ENCODE peak calls at places on chromosomes 16 and 17, in nine cellular contexts. Q is GM06990; F is breast epithelium; X is fibroblast of lung; A is CD8-positive, alpha-beta T cell; T is stomach; W is mucosa of descending colon; J is cardiac muscle cell; L is pancreas. P is an unnamed sample.

GRCh38 chr17:58268774-58269556 is 11.8 kb downstream of the MPO start:
- DNase-seq in L (peak; percentile 30), J (no peak), Q (no peak), X (no peak), T (no peak), F (no peak), W (no peak), A (no peak), P (no peak)

GRCh38 chr16:569445-570254 is at the start of gene PIGQ:
- DNase-seq in A (peak; percentile 81), T (peak; percentile 64), L (peak; percentile 85), Q (peak; percentile 79), F (peak; percentile 69), W (peak; percentile 58), J (peak; percentile 69), X (peak; percentile 47), P (no peak)

GRCh38 chr17:67415291-67415690 is 38.2 kb downstream of the PITPNC1 start:
- DNase-seq in J (no peak), F (no peak), A (no peak), Q (no peak), W (no peak), T (no peak), X (no peak), L (no peak), P (no peak)

GRCh38 chr16:8716052-8716451 is 41.6 kb downstream of the ABAT start:
- DNase-seq in T (no peak), Q (no peak), L (no peak), W (no peak), J (no peak), X (no peak), F (no peak), A (no peak), P (no peak)

GRCh38 chr16:84084570-84085270 is 32.0 kb downstream of the MBTPS1 start:
- DNase-seq in A (peak; percentile 74), J (peak; percentile 72), X (peak; percentile 68), L (peak; percentile 68), F (peak; percentile 71), Q (peak; percentile 69), T (peak; percentile 76), W (peak; percentile 88), P (peak; percentile 18)

GRCh38 chr16:66093217-66093616 is 273.3 kb upstream of the CDH5 start:
- DNase-seq in T (no peak), W (no peak), J (peak; percentile 36), Q (no peak), X (peak; percentile 28), F (no peak), A (no peak), L (no peak), P (no peak)

GRCh38 chr17:74437702-74438101 is 5.8 kb downstream of the GPRC5C start:
- DNase-seq in Q (no peak), W (no peak), L (no peak), X (no peak), F (no peak), J (no peak), T (no peak), A (no peak), P (no peak)

GRCh38 chr17:83079340-83079747 is at the start of gene METRNL:
- DNase-seq in L (peak; percentile 93), T (peak; percentile 83), W (peak; percentile 87), Q (peak; percentile 43), X (peak; percentile 65), A (peak; percentile 78), F (peak; percentile 78), J (peak; percentile 79), P (no peak)

GRCh38 chr16:22370038-22370541 is 4.3 kb downstream of the CDR2 start:
- DNase-seq in L (no peak), T (no peak), A (no peak), J (peak; percentile 71), W (no peak), X (peak; percentile 88), Q (no peak), F (no peak), P (no peak)

GRCh38 chr17:6170349-6170748 is 100.2 kb downstream of the WSCD1 start:
- DNase-seq in F (no peak), A (no peak), Q (no peak), T (no peak), J (no peak), X (no peak), L (no peak), W (no peak), P (no peak)

GRCh38 chr17:61366076-61366714 is 33.4 kb upstream of the TBX2 start:
- DNase-seq in L (no peak), W (no peak), Q (no peak), F (no peak), J (no peak), A (no peak), X (no peak), T (no peak), P (no peak)

GRCh38 chr17:34547453-34548063 is 31.8 kb upstream of the TMEM132E start:
- DNase-seq in A (no peak), Q (no peak), T (no peak), L (no peak), W (no peak), J (no peak), X (no peak), F (no peak), P (no peak)

GRCh38 chr17:3885970-3886369 is 6.9 kb downstream of the CAMKK1 start:
- DNase-seq in X (peak; percentile 76), J (peak; percentile 62), Q (no peak), W (no peak), F (no peak), L (no peak), A (no peak), T (no peak), P (no peak)

GRCh38 chr17:64387145-64387473 is 3.6 kb downstream of the PECAM1 start:
- DNase-seq in X (no peak), J (no peak), L (no peak), W (no peak), F (no peak), Q (no peak), T (no peak), A (no peak), P (no peak)

GRCh38 chr17:69654981-69655581 is 240.6 kb downstream of the MAP2K6 start:
- DNase-seq in X (peak; percentile 94), L (no peak), T (no peak), F (no peak), Q (no peak), J (peak; percentile 69), A (no peak), W (no peak), P (peak; percentile 45)

GRCh38 chr17:68501074-68501473 is 11.2 kb upstream of the PRKAR1A start:
- DNase-seq in W (no peak), A (no peak), Q (no peak), F (no peak), X (no peak), L (no peak), T (no peak), J (no peak), P (no peak)

GRCh38 chr17:45129426-45129939 is 2.8 kb downstream of the PLCD3 start:
- DNase-seq in Q (no peak), A (no peak), X (no peak), L (no peak), F (no peak), T (no peak), J (no peak), W (peak; percentile 60), P (peak; percentile 86)

GRCh38 chr16:30499284-30499683 is 26.7 kb downstream of the ITGAL start:
- DNase-seq in Q (no peak), J (no peak), L (no peak), W (no peak), F (no peak), T (no peak), X (no peak), A (no peak), P (no peak)

GRCh38 chr16:85607331-85607765 is 5.8 kb upstream of the GSE1 start:
- DNase-seq in W (peak; percentile 58), T (peak; percentile 51), J (peak; percentile 34), X (peak; percentile 27), L (no peak), F (no peak), A (no peak), Q (peak; percentile 53), P (no peak)
- H3K4me3 ChIP-seq in W (no peak overlapping the region), T (peak overlapping the region; percentile 18), J (peak overlapping the region; percentile 5), X (no peak overlapping the region), L (no peak overlapping the region), F (no peak overlapping the region), A (no peak overlapping the region), Q (no peak overlapping the region), P (no peak overlapping the region)

DNA sequence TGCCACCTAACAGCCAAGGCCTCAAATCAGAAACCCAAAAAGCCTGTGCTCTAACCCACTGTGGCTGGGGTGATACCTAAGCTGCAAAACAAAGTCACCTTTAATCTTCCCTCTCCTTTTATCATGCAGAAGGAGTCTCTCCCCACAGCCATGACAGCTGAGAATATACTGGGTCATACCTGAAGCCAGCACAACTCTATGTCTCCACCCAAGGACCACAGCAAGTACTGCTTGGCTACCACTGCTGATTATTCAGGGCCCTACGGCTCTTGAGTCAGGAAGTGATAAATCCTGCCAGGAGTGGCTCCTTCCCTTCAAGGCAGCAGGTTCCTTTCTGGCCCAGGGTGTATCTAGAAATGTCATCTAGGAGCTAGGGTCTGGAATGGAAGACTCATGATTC is 151.5 kb upstream of the TOM1L1 start:
- DNase-seq in J (no peak), X (no peak), T (no peak), A (no peak), Q (no peak), W (no peak), F (no peak), L (no peak), P (no peak)
- TF ChIP-seq CTCF in J (no peak), X (no peak), T (no peak), A (no peak), Q (no peak), W (no peak), F (no peak), L (no peak), P (no peak)

DNA sequence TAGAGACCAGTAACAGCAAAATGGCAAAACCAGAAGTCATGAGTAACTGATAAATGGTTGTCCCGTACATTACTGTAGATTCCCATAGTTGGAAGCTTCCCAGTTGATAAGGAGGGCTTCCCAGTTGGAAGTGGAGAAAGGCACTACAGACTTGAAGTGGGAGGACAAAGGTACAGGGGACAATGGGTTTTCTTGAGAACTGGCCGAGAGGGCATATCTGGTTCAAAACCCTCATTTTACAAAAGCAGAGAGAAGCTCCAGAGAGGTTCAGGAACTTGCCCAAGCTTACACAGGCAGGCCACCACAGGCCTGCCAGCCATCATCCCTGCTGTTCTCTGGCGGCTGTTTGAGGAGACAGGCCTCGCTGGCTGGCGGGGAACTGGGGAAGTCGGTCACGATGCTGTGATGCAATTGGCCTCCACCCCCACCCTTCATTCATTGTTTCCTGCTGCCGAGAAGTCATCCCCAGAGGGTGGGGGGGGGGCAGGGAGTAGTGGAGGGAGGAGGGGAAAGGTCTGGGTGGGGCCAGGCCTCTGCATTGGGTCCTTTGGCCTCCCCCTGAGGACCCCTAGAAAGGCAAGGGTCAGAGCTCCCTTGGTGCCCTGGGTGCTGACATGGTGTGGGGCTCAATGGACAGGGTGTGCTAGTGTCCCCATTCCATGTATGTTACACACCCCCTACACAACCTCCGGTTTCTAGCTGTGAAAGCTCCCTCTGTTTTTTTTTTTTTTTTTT is 3.0 kb downstream of the UBALD2 start:
- DNase-seq in A (peak; percentile 73), J (peak; percentile 93), Q (peak; percentile 79), T (peak; percentile 74), L (peak; percentile 71), X (peak; percentile 75), F (no peak), W (peak; percentile 75), P (no peak)
- H3K4me3 ChIP-seq in A (peak overlapping the region; percentile 40), J (no peak overlapping the region), Q (peak overlapping the region; percentile 79), T (peak overlapping the region; percentile 71), L (no peak overlapping the region), X (peak overlapping the region; percentile 5), F (peak overlapping the region; percentile 52), W (no peak overlapping the region), P (no peak overlapping the region)

GRCh38 chr17:7589204-7589868 is 558 bp downstream of the SOX15 start:
- DNase-seq in W (peak; percentile 86), X (peak; percentile 85), Q (peak; percentile 66), T (peak; percentile 86), A (peak; percentile 80), J (peak; percentile 88), F (peak; percentile 82), L (peak; percentile 87), P (peak; percentile 43)
- TF ChIP-seq CTCF in W (peak; percentile 80), X (peak; percentile 75), Q (peak; percentile 86), T (peak; percentile 86), A (peak; percentile 61), J (peak; percentile 83), F (peak; percentile 93), L (peak; percentile 80), P (peak; percentile 90)

P was measured in retinal pigment epithelial cell.